ENCODE peak calls at places on chromosomes 3 and 15, in seven cellular contexts. A is H1, X is K562, S is HepG2, O is SK-N-SH, C is GM12892, N is GM12878. P is an unnamed sample.

GRCh38 chr3:164470471-164470870 is 607.8 kb downstream of the SI start:
- DNase-seq in X (no peak), A (no peak), N (no peak), C (no peak), O (no peak), S (no peak), P (no peak)

GRCh38 chr3:42733501-42734262 is 31.1 kb upstream of the HHATL start:
- DNase-seq in X (no peak), C (no peak), N (no peak), A (peak), S (no peak), O (no peak), P (no peak)

GRCh38 chr15:67373971-67374370 is 119.4 kb downstream of the IQCH start:
- DNase-seq in X (no peak), C (no peak), N (no peak), S (no peak), O (no peak), A (no peak), P (no peak)

GRCh38 chr15:64897345-64897985 is 14.2 kb upstream of the ANKDD1A start:
- DNase-seq in O (no peak), A (no peak), S (no peak), X (no peak), N (no peak), C (no peak), P (no peak)

GRCh38 chr3:149820183-149820582 is 7.2 kb downstream of the RNF13 start:
- DNase-seq in O (no peak), N (no peak), C (no peak), S (no peak), X (no peak), A (no peak), P (no peak)

GRCh38 chr15:37907136-37907535 is 27.3 kb upstream of the TMCO5A start:
- DNase-seq in C (no peak), O (no peak), S (no peak), N (no peak), A (no peak), X (no peak), P (no peak)

GRCh38 chr3:155494332-155494731 is 200.8 kb upstream of the STRIT1 start:
- DNase-seq in A (no peak), O (no peak), N (no peak), S (no peak), X (no peak), C (no peak), P (no peak)

GRCh38 chr3:125357032-125357658 is 18.0 kb downstream of the ZNF148 start:
- DNase-seq in O (peak), S (peak), A (peak), N (no peak), X (no peak), C (peak), P (peak)

GRCh38 chr3:196082471-196082971 is 631 bp upstream of the TFRC start:
- DNase-seq in O (peak), C (no peak), X (no peak), A (no peak), S (peak), N (no peak), P (no peak)

GRCh38 chr3:41997702-41998551 is 36.0 kb upstream of the ULK4 start:
- DNase-seq in X (peak), S (no peak), O (no peak), A (peak), N (no peak), C (no peak), P (no peak)

GRCh38 chr15:100454148-100454547 is 74.6 kb downstream of the CERS3 start:
- DNase-seq in S (no peak), N (no peak), A (no peak), O (no peak), C (no peak), X (no peak), P (no peak)

GRCh38 chr3:169134194-169134593 is 529.3 kb downstream of the MECOM start:
- DNase-seq in X (no peak), C (no peak), S (no peak), N (no peak), O (no peak), A (no peak), P (no peak)

GRCh38 chr3:138468886-138469285 is 34.5 kb downstream of the ESYT3 start:
- DNase-seq in X (no peak), S (no peak), A (peak), N (no peak), O (no peak), C (no peak), P (no peak)

GRCh38 chr3:134485075-134485536 is 679 bp downstream of the ANAPC13 start:
- DNase-seq in N (no peak), A (no peak), O (peak), S (peak), C (peak), X (peak), P (no peak)
- TF ChIP-seq TAF1 in N (peak), A (no peak), O (no peak), S (no peak), C (peak), X (no peak), P (no peak)

DNA sequence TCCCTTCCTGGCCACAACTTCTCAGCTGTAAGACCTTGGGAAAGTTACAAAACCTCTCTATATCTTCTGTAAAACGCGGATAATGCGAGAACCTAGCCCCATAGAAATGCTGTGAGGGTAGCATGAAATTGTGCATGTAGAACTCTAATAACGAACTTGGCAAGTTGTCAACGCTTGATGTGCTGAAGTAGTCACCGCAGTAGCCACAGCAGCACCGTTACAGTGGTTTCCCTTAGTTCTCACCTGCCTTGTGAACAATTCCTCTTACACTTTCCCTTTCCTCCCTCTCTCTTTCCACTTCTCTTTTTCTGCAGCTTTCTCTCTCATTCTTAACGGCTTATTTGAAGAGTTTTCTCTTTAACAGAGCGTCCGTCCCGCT is 447 bp upstream of the SHQ1 start:
- DNase-seq in A (no peak), S (no peak), N (peak), X (no peak), O (no peak), C (no peak), P (peak)
- TF ChIP-seq TAF1 in A (no peak), S (no peak), N (no peak), X (no peak), O (no peak), C (no peak), P (no peak)

DNA sequence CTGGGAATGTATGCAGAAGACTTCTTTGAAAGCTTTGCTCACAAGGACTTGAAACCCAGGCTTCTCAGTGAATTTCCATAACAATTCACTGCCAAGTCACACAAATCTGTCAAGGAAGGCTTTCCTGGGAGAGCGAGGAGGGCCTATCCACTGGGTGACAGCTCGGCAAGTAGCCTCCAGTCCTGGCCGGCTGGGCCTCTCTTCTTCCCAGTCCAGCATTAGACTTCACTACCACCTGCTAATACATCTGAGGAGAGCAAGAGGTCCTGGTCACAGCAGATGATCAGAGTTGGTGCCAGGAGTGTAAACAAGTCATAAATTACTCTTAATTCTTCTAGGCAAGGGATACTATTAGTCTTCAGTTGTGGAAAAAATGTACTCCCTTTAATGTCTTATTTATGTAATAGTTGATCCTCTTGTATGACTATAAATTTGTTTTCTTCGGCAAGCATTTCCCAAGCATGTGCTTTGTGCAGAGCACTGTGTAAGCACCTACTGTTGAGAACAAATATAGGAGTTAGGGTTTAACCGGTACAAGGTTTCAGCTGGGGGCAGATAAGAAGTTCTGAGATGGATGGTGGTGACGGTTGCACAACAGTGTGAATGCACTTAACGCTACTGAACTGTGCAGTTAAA is 162.9 kb downstream of the VGLL4 start:
- DNase-seq in S (peak), N (no peak), C (no peak), X (peak), A (no peak), O (no peak), P (no peak)
- TF ChIP-seq TAF1 in S (no peak), N (no peak), C (no peak), X (no peak), A (no peak), O (no peak), P (no peak)

DNA sequence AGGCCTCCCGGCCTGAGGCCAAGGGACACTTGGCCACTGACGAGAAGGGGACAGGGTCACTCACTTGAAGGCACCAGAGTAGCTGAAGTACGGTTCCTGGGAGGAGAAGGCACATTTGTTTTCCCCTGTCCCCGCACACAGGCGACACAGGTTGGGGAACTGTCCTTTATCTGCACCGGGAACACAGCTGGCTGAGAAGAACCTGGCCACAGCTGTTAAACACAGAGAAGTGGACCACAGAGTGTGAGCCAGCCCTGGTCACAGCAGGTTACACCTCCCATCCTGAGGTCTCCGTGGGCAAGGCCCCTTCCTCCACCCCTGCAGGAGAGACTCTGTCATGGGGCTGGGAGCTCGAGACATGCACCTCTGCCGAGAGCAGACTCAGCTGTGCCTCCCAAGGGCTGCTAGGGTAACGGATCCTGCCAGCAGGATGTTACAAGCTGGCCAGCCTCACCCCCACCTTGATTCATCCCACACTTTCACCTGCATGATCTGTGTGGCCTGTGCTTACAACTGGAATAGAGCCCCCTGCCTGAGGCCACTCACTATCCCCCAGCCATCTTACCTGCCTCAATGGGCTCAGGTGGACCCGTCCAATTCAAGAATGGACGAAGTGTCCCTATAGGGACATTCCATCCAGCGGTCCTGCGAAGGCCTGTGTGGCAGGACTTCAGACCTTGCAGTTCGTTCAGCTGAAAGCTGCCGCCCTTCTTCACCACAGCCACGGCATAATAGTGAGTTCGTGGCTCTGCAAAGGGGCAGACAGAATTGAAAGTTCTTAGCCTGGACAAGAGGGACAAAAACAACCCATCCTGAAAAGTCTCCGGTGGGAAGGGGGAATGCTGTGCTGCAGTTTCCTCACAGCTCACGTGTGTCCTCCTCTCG is 9.2 kb downstream of the LTF start:
- DNase-seq in O (no peak), C (no peak), X (no peak), S (no peak), N (no peak), A (no peak), P (no peak)
- TF ChIP-seq TAF1 in O (no peak), C (no peak), X (no peak), S (no peak), N (no peak), A (no peak), P (no peak)

GRCh38 chr15:78457101-78457500 is 19.1 kb downstream of the IREB2 start:
- DNase-seq in X (peak), O (peak), A (no peak), C (no peak), S (no peak), N (no peak), P (no peak)

GRCh38 chr15:78453447-78453846 is 15.4 kb downstream of the IREB2 start:
- DNase-seq in C (no peak), N (no peak), A (no peak), O (no peak), S (no peak), X (no peak), P (no peak)

GRCh38 chr15:78456391-78456790 is 18.4 kb downstream of the IREB2 start:
- DNase-seq in O (no peak), X (no peak), N (no peak), C (no peak), A (no peak), S (no peak), P (no peak)

GRCh38 chr15:78454992-78455391 is 17.0 kb downstream of the IREB2 start:
- DNase-seq in A (no peak), C (no peak), O (no peak), X (no peak), S (no peak), N (peak), P (no peak)

DNA sequence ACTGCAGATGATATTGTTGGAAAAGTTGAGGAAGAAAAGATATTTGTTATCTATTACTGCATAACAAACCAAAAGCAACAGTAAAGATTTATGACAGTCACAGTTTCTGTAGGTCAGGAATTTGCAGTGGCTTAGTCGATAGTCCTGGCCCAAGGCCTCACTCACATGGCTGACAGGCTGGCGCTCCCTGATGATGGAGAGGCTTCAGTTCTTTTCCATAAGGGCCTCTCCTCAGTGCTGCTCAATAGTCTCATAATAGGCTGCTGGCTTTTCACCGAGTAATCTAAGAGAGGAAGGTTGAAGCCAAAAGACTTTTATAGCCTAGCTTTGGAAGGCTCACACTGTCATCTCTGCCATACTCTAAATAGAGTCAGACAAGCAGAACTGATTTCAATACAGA is 17.7 kb downstream of the IREB2 start:
- DNase-seq in S (no peak), C (no peak), N (no peak), X (no peak), A (no peak), O (no peak), P (no peak)
- TF ChIP-seq TAF1 in S (no peak), C (no peak), N (no peak), X (no peak), A (no peak), O (no peak), P (no peak)

GRCh38 chr15:39471791-39472190 is 109.1 kb upstream of the THBS1 start:
- DNase-seq in N (no peak), S (no peak), O (no peak), C (no peak), X (no peak), A (no peak), P (no peak)

GRCh38 chr15:39465843-39466242 is 115.0 kb upstream of the THBS1 start:
- DNase-seq in X (no peak), N (no peak), O (no peak), S (no peak), A (no peak), C (no peak), P (no peak)

GRCh38 chr15:39466428-39466827 is 114.5 kb upstream of the THBS1 start:
- DNase-seq in C (no peak), S (no peak), X (no peak), O (no peak), A (no peak), N (no peak), P (no peak)

GRCh38 chr15:39468828-39469227 is 112.1 kb upstream of the THBS1 start:
- DNase-seq in C (no peak), N (no peak), A (no peak), S (no peak), O (no peak), X (no peak), P (no peak)

GRCh38 chr15:39468341-39468740 is 112.5 kb upstream of the THBS1 start:
- DNase-seq in A (no peak), X (no peak), O (no peak), C (no peak), S (no peak), N (no peak), P (no peak)
- TF ChIP-seq TAF1 in A (no peak), X (no peak), O (no peak), C (no peak), S (no peak), N (no peak), P (no peak)

P was measured in GM12891.